ENCODE peak calls at places on chromosomes 1 and 21, in nine cellular contexts. P, X, N, B, C, E, U, G and O are unnamed samples. For H3K27me3 and H3K36me3, the result is how much of the 10 kb centered on the place peaks cover.

GRCh38 chr1:53398585-53399365 is 60.4 kb upstream of the DMRTB1 start:
- DNase-seq in P (no peak), X (no peak), N (no peak), B (no peak), C (no peak), E (peak), U (no peak), G (no peak), O (no peak)

GRCh38 chr1:88462481-88463261 is 221.4 kb upstream of the PKN2 start:
- DNase-seq in P (peak), X (peak), N (peak), B (peak), C (no peak), E (no peak), U (no peak), G (no peak), O (peak)

GRCh38 chr1:183936009-183936408 is 101.5 kb downstream of the COLGALT2 start:
- DNase-seq in P (no peak), X (no peak), N (no peak), B (no peak), C (no peak), E (no peak), U (no peak), G (no peak), O (no peak)

GRCh38 chr21:31909153-31909771 is 36.4 kb downstream of the HUNK start:
- DNase-seq in P (peak), X (no peak), N (no peak), B (peak), C (no peak), E (no peak), U (no peak), G (no peak), O (no peak)

GRCh38 chr1:213905315-213905714 is 82.5 kb upstream of the PROX1 start:
- DNase-seq in P (no peak), X (no peak), N (no peak), B (no peak), C (no peak), E (no peak), U (no peak), G (no peak), O (no peak)

GRCh38 chr1:197145451-197146029 is 929 bp downstream of the ASPM start:
- DNase-seq in P (no peak), X (no peak), N (no peak), B (peak), C (no peak), E (peak), U (no peak), G (no peak), O (peak)

GRCh38 chr1:34859442-34860200 is at the start of gene SMIM12:
- DNase-seq in P (peak), X (peak), N (peak), B (peak), C (peak), E (peak), U (peak), G (peak), O (peak)

GRCh38 chr1:202288177-202288576 is 53.6 kb downstream of the UBE2T start:
- DNase-seq in P (no peak), X (no peak), N (no peak), B (no peak), C (no peak), E (no peak), U (no peak), G (no peak), O (no peak)

GRCh38 chr1:151061012-151061401 is 810 bp downstream of the MLLT11 start:
- DNase-seq in P (peak), X (no peak), N (no peak), B (no peak), C (no peak), E (no peak), U (no peak), G (no peak), O (no peak)

GRCh38 chr1:218482683-218483082 is 137.5 kb downstream of the TGFB2 start:
- DNase-seq in P (no peak), X (no peak), N (no peak), B (peak), C (no peak), E (no peak), U (no peak), G (no peak), O (no peak)

GRCh38 chr1:164876717-164877116 is 317.7 kb downstream of the PBX1 start:
- DNase-seq in P (no peak), X (no peak), N (no peak), B (no peak), C (no peak), E (no peak), U (no peak), G (no peak), O (no peak)

GRCh38 chr1:181816608-181817007 is 244.9 kb downstream of the ZNF648 start:
- DNase-seq in P (no peak), X (no peak), N (no peak), B (no peak), C (no peak), E (no peak), U (no peak), G (no peak), O (peak)

GRCh38 chr1:176976236-176976635 is 188.3 kb downstream of the ASTN1 start:
- DNase-seq in P (no peak), X (no peak), N (no peak), B (no peak), C (no peak), E (no peak), U (no peak), G (no peak), O (no peak)

GRCh38 chr1:18241932-18242331 is 134.3 kb downstream of the IGSF21 start:
- DNase-seq in P (no peak), X (no peak), N (no peak), B (no peak), C (no peak), E (no peak), U (no peak), G (no peak), O (no peak)

GRCh38 chr1:13990939-13991338 is 291.0 kb downstream of the PRDM2 start:
- DNase-seq in P (no peak), X (no peak), N (no peak), B (no peak), C (no peak), E (no peak), U (no peak), G (no peak), O (no peak)

GRCh38 chr1:230167419-230167852 is 100.4 kb downstream of the GALNT2 start:
- DNase-seq in P (peak), X (no peak), N (no peak), B (peak), C (peak), E (no peak), U (peak), G (no peak), O (peak)

GRCh38 chr21:34790834-34791233 is 122.0 kb downstream of the CLIC6 start:
- DNase-seq in P (no peak), X (no peak), N (no peak), B (no peak), C (no peak), E (no peak), U (no peak), G (no peak), O (no peak)

GRCh38 chr1:12040457-12041051 is 21.3 kb downstream of the MIIP start:
- DNase-seq in P (peak), X (no peak), N (no peak), B (peak), C (no peak), E (no peak), U (no peak), G (no peak), O (peak)

GRCh38 chr1:205421728-205422127 is at the start of gene LEMD1:
- DNase-seq in P (peak), X (no peak), N (no peak), B (peak), C (no peak), E (no peak), U (no peak), G (no peak), O (peak)

GRCh38 chr1:242736569-242736968 is 212.1 kb upstream of the PLD5 start:
- DNase-seq in P (no peak), X (no peak), N (no peak), B (no peak), C (no peak), E (no peak), U (no peak), G (no peak), O (no peak)

DNA sequence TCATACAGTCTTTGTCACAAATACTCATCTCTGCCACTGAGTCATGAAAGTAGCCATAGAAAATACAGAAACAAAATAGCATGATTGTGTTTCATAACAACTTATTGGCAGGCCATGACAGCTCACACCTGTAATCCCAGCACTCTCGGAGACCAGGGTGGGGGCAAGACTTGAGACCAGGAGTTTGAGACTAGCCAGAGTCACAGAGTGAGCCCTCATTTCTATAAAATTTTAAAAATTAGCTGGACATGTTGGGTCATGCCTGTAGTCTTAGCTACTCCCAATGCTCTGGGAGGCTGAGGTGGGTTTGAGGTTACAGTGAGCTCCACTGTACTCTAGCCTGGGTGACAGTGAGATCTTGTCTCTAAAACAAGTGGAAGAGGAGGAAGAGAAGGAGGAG is 411.1 kb downstream of the PCP4 start:
- DNase-seq in P (no peak), X (no peak), N (no peak), B (no peak), C (no peak), E (no peak), U (no peak), G (no peak), O (peak)
- H3K27me3 ChIP-seq in P (under half), X (under half), N (under half), B (under half), C (under half), E (under half), U (under half), G (under half), O (under half)

GRCh38 chr1:45254490-45254889 is 48.1 kb upstream of the ZSWIM5 start:
- DNase-seq in P (no peak), X (no peak), N (no peak), B (no peak), C (no peak), E (no peak), U (no peak), G (no peak), O (no peak)

GRCh38 chr1:45260244-45260643 is 53.8 kb upstream of the ZSWIM5 start:
- DNase-seq in P (no peak), X (no peak), N (no peak), B (no peak), C (no peak), E (no peak), U (no peak), G (no peak), O (no peak)

GRCh38 chr1:45263132-45263531 is 56.7 kb upstream of the ZSWIM5 start:
- DNase-seq in P (no peak), X (no peak), N (no peak), B (no peak), C (no peak), E (no peak), U (no peak), G (no peak), O (no peak)

GRCh38 chr1:45258059-45258650 is 51.8 kb upstream of the ZSWIM5 start:
- DNase-seq in P (no peak), X (no peak), N (no peak), B (no peak), C (no peak), E (no peak), U (no peak), G (no peak), O (no peak)

DNA sequence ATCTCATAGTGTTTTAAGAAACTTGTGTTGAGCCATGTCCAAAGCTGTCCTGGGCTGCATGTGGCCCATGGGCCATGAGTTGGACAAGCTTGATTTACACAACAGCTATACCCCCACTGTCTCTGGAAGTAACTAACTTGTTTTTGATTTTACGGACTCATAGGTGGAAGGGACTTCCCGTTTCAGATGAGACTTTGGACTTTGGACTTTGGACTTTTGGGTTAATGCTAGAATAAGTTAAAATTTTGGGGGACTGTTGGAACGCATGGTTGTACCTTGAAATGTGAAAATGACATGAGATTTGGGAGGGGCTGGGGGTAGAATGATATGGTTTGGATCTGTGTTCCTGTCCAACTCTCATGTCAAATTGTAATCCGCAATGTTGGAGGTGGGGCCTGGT is 52.6 kb upstream of the ZSWIM5 start:
- DNase-seq in P (no peak), X (no peak), N (no peak), B (no peak), C (no peak), E (no peak), U (no peak), G (no peak), O (no peak)
- H3K4me3 ChIP-seq in P (no peak), X (no peak), N (no peak), B (no peak), C (no peak), E (no peak), U (no peak), G (no peak), O (no peak)

GRCh38 chr1:7805460-7805859 is 21.4 kb downstream of the PER3 start:
- DNase-seq in P (no peak), X (no peak), N (no peak), B (no peak), C (no peak), E (no peak), U (no peak), G (no peak), O (no peak)

GRCh38 chr1:7809742-7810141 is 25.7 kb downstream of the PER3 start:
- DNase-seq in P (no peak), X (no peak), N (no peak), B (no peak), C (no peak), E (no peak), U (no peak), G (no peak), O (no peak)

GRCh38 chr1:7813677-7814373 is 29.7 kb downstream of the PER3 start:
- DNase-seq in P (no peak), X (no peak), N (no peak), B (no peak), C (no peak), E (no peak), U (no peak), G (no peak), O (no peak)

GRCh38 chr1:7810395-7810794 is 26.3 kb downstream of the PER3 start:
- DNase-seq in P (peak), X (no peak), N (no peak), B (peak), C (no peak), E (no peak), U (no peak), G (no peak), O (peak)

DNA sequence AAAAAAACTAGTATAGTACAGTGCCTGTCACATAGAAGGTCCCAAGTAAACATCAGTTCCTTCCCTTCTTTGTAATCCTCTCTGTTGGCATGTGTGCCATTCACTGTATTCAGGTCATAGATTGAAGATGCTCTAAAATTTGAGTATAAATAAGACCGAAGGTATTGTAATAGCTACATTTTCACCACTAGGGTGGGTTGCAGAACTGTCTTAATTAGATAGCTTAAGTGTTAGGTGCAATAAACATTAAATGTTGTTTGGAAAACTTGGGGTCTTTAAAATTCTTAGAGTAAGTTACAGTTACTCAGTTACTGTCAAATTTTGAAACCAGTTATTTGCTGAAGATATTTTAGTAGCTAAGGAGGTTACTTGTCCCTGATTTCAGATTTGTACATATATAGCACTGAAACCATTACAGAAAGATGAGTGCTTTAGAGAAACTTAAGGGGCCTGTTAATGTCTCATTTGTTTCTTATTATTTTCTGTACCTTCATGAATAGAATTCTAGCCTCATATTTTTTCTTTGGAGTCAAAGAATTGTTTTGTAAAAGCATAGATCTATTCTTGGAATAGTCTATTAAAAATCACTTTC is 24.3 kb downstream of the PER3 start:
- DNase-seq in P (peak), X (no peak), N (no peak), B (peak), C (no peak), E (no peak), U (no peak), G (no peak), O (peak)
- H3K36me3 ChIP-seq in P (under half), X (under half), N (under half), B (under half), C (under half), E (half or more), U (under half), G (half or more), O (under half)

GRCh38 chr1:22098752-22099151 is 44.1 kb downstream of the WNT4 start:
- DNase-seq in P (no peak), X (no peak), N (no peak), B (no peak), C (no peak), E (no peak), U (no peak), G (no peak), O (no peak)
- H3K27me3 ChIP-seq in P (under half), X (under half), N (under half), B (under half), C (under half), E (under half), U (under half), G (under half), O (under half)

GRCh38 chr1:110004583-110004982 is 20.0 kb downstream of the AHCYL1 start:
- DNase-seq in P (no peak), X (no peak), N (no peak), B (no peak), C (no peak), E (no peak), U (peak), G (no peak), O (peak)
- H3K4me3 ChIP-seq in P (peak), X (no peak), N (no peak), B (peak), C (no peak), E (no peak), U (no peak), G (no peak), O (peak)

GRCh38 chr1:93107395-93107794 is 28.3 kb downstream of the MTF2 start:
- DNase-seq in P (no peak), X (no peak), N (no peak), B (no peak), C (no peak), E (no peak), U (no peak), G (no peak), O (no peak)
- H3K36me3 ChIP-seq in P (under half), X (under half), N (under half), B (under half), C (under half), E (under half), U (under half), G (half or more), O (under half)

GRCh38 chr1:50417487-50417886 is 5.8 kb downstream of the DMRTA2 start:
- DNase-seq in P (no peak), X (no peak), N (no peak), B (no peak), C (no peak), E (no peak), U (no peak), G (no peak), O (no peak)

GRCh38 chr1:50418600-50419109 is 4.6 kb downstream of the DMRTA2 start:
- DNase-seq in P (no peak), X (no peak), N (no peak), B (peak), C (no peak), E (no peak), U (no peak), G (no peak), O (no peak)

GRCh38 chr1:50416553-50417453 is 6.4 kb downstream of the DMRTA2 start:
- DNase-seq in P (no peak), X (no peak), N (no peak), B (no peak), C (no peak), E (no peak), U (no peak), G (no peak), O (no peak)

GRCh38 chr1:50419192-50419906 is 3.9 kb downstream of the DMRTA2 start:
- DNase-seq in P (no peak), X (no peak), N (no peak), B (peak), C (no peak), E (no peak), U (no peak), G (no peak), O (no peak)

DNA sequence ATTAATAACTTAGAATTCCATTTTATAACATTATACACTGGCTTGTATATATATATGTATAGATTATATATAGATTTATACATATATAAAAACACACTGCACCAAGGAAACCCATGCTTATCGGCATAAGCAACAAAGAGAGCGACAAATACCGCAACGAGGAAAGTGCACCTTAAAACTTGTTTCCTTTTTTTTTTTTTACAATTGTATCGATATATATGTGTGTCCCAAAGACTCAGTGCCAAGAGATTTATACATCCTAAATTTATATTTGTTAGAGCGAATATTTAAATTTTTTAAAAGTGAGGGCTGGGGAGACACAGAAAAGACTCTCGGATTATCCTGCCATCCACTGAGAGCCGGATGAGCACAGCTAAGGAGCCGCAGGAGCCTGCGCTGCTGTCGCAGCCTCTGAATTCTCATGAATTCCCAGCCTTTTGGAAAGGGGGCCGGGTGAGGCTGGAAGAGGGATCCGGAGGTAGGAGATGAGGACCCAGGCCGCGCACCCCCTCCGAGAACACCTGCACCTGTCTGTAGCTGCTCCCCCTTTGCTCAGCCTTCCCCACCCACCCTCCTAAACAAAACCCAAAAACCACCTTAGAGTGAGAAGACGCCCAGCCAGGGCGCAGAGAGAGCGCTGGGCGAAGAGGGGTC is 5.2 kb downstream of the DMRTA2 start:
- DNase-seq in P (no peak), X (no peak), N (no peak), B (no peak), C (no peak), E (no peak), U (no peak), G (no peak), O (no peak)
- H3K27me3 ChIP-seq in P (half or more), X (under half), N (under half), B (half or more), C (under half), E (half or more), U (under half), G (half or more), O (under half)